ENCODE peak calls at places on chromosomes 12 and 14, in nine cellular contexts. L is neural crest cell; Y is nephron progenitor cell; G is brain microvascular endothelial cell; V is ascending aorta; T is NB4; H is gastrocnemius medialis; P is CD8-positive, alpha-beta T cell; S is choroid plexus epithelial cell. U is an unnamed sample.
A peak's percentile ranks its signal among the peaks of the same experiment; 100 is the strongest.

GRCh38 chr14:100048786-100049185 is 16.4 kb upstream of the EVL start:
- DNase-seq in V (no peak), P (no peak), Y (no peak), L (no peak), G (no peak), H (no peak), T (no peak), S (no peak), U (no peak)

GRCh38 chr12:12181516-12181915 is 85.3 kb downstream of the LRP6 start:
- DNase-seq in Y (no peak), S (no peak), V (no peak), H (no peak), L (no peak), T (no peak), G (no peak), P (no peak), U (peak; percentile 57)

GRCh38 chr12:47079894-47080724 is at the start of gene AMIGO2:
- DNase-seq in L (peak; percentile 44), V (peak; percentile 81), H (peak; percentile 13), S (peak; percentile 59), G (peak; percentile 61), Y (peak; percentile 67), P (peak; percentile 68), T (peak; percentile 32), U (peak; percentile 59)

GRCh38 chr12:95629392-95629791 is 78.1 kb upstream of the USP44 start:
- DNase-seq in P (no peak), S (no peak), Y (no peak), T (no peak), H (no peak), L (no peak), G (no peak), V (no peak), U (no peak)

GRCh38 chr12:79690606-79691298 is at the start of gene PAWR:
- DNase-seq in G (peak; percentile 45), P (peak; percentile 49), V (peak; percentile 79), Y (peak; percentile 85), L (peak; percentile 57), H (no peak), S (peak; percentile 78), T (no peak), U (peak; percentile 72)

GRCh38 chr14:91363776-91364523 is 53.7 kb downstream of the CCDC88C start:
- DNase-seq in L (no peak), H (no peak), S (no peak), G (no peak), V (no peak), P (no peak), Y (no peak), T (peak; percentile 81), U (no peak)

GRCh38 chr12:89965993-89966392 is 257.4 kb upstream of the ATP2B1 start:
- DNase-seq in H (no peak), Y (no peak), T (no peak), L (no peak), S (no peak), G (no peak), V (no peak), P (no peak), U (no peak)

GRCh38 chr14:55707365-55707804 is 127.4 kb downstream of the KTN1 start:
- DNase-seq in G (peak; percentile 35), S (peak; percentile 78), L (no peak), H (no peak), T (peak; percentile 39), Y (no peak), V (no peak), P (no peak), U (peak; percentile 77)

GRCh38 chr14:61394542-61394941 is 73.2 kb downstream of the PRKCH start:
- DNase-seq in G (no peak), L (no peak), H (no peak), V (no peak), Y (no peak), S (no peak), T (no peak), P (no peak), U (no peak)

GRCh38 chr14:21525995-21526671 is at the start of gene SALL2:
- DNase-seq in V (peak; percentile 86), H (peak; percentile 23), S (peak; percentile 79), Y (peak; percentile 87), P (peak; percentile 74), G (peak; percentile 45), T (peak; percentile 44), L (peak; percentile 76), U (peak; percentile 9)

GRCh38 chr12:99804715-99805114 is 157.2 kb downstream of the GARIN6 start:
- DNase-seq in L (no peak), S (no peak), G (no peak), H (no peak), T (no peak), V (no peak), P (no peak), Y (no peak), U (no peak)

GRCh38 chr12:71685312-71685906 is 473 bp upstream of the TMEM19 start:
- DNase-seq in S (no peak), P (no peak), T (no peak), Y (no peak), G (no peak), V (no peak), H (no peak), L (no peak), U (no peak)

GRCh38 chr12:108977360-108977759 is 43.5 kb downstream of the SVOP start:
- DNase-seq in T (no peak), P (no peak), S (no peak), H (no peak), G (no peak), L (no peak), V (no peak), Y (no peak), U (no peak)

GRCh38 chr14:101709962-101710891 is 51.3 kb upstream of the PPP2R5C start:
- DNase-seq in V (no peak), G (no peak), P (peak; percentile 45), H (no peak), Y (no peak), S (no peak), T (no peak), L (no peak), U (no peak)

GRCh38 chr14:93543766-93544165 is 113.0 kb downstream of the UNC79 start:
- DNase-seq in Y (no peak), P (no peak), S (peak; percentile 60), T (peak; percentile 42), V (no peak), H (no peak), L (no peak), G (no peak), U (peak; percentile 51)

GRCh38 chr14:74609721-74610120 is 2.3 kb downstream of the LTBP2 start:
- DNase-seq in L (no peak), Y (no peak), P (no peak), T (no peak), S (peak; percentile 34), V (no peak), H (no peak), G (peak; percentile 15), U (peak; percentile 51)

DNA sequence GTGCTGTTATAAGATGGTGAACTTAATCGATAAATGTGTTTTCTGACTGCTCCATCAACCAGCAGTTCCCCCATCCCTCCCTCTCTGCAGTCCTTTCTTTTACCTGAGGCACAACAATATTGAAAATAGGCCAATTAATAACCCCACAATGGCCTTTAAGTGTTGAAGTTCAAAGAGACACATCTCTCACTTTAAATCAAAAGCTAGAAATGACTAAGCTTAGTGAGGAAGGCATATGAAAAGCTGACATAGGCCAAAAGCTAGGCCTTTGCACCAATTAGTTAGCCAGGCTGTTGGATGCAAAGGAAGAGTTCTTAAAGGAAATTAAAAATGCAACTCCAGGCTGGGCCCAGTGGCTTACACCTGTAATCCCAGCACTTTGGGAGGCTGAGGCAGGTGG is 43.7 kb downstream of the SAV1 start:
- DNase-seq in Y (no peak), G (no peak), P (no peak), V (no peak), T (no peak), L (no peak), H (no peak), S (no peak), U (no peak)
- TF ChIP-seq CTCF in Y (no peak), G (no peak), P (no peak), V (no peak), T (no peak), L (no peak), H (no peak), S (no peak), U (no peak)

DNA sequence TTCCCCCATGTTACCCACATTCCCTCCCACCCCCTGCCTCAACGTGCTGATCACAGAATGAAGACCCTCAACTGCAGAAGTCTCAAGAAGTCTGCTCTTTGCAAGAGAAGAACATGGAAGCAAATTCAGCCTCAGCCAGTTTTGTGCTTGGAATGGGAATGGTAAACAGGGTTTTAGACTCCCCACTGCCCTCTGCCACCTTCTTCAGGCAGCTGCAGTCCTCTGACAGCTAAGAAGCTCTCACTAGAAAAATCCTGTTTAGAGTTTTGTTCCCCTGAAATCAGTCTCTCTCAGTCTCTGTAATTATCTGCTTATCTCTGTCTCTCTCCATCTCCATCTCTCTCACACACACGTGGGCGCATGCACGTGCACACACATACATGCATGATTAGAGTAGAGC is 85.4 kb downstream of the CRACR2A start:
- DNase-seq in L (no peak), G (no peak), T (no peak), H (no peak), S (peak; percentile 27), P (no peak), V (no peak), Y (no peak), U (no peak)
- TF ChIP-seq CTCF in L (peak; percentile 29), G (peak; percentile 28), T (no peak), H (no peak), S (peak; percentile 28), P (no peak), V (no peak), Y (no peak), U (no peak)

GRCh38 chr12:122158700-122159285 is 15.2 kb downstream of the IL31 start:
- DNase-seq in G (no peak), V (no peak), P (no peak), T (no peak), H (no peak), S (no peak), L (no peak), Y (no peak), U (no peak)

GRCh38 chr12:122161682-122162081 is 12.3 kb downstream of the IL31 start:
- DNase-seq in G (no peak), Y (no peak), V (no peak), S (no peak), T (no peak), H (no peak), L (no peak), P (no peak), U (no peak)

GRCh38 chr12:122162976-122163375 is 11.0 kb downstream of the IL31 start:
- DNase-seq in G (no peak), L (no peak), V (no peak), S (no peak), H (no peak), Y (no peak), T (no peak), P (no peak), U (no peak)

GRCh38 chr12:122160761-122161160 is 13.3 kb downstream of the IL31 start:
- DNase-seq in S (no peak), H (no peak), Y (no peak), L (no peak), T (no peak), G (no peak), P (no peak), V (no peak), U (no peak)

GRCh38 chr12:122159879-122160278 is 14.1 kb downstream of the IL31 start:
- DNase-seq in G (no peak), T (no peak), L (no peak), P (no peak), Y (no peak), S (no peak), V (no peak), H (no peak), U (no peak)
- TF ChIP-seq CTCF in G (peak; percentile 13), T (peak; percentile 4), L (no peak), P (no peak), Y (no peak), S (no peak), V (no peak), H (no peak), U (no peak)

GRCh38 chr12:48422060-48422459 is 50.3 kb upstream of the ANP32D start:
- DNase-seq in H (no peak), T (no peak), V (no peak), G (peak; percentile 19), Y (no peak), L (no peak), P (no peak), S (peak; percentile 52), U (peak; percentile 23)
- TF ChIP-seq CTCF in H (no peak), T (no peak), V (no peak), G (no peak), Y (no peak), L (no peak), P (no peak), S (no peak), U (no peak)